ENCODE peak calls at places on chromosomes 1 and 21, in seven cellular contexts. R is heart left ventricle, V is endothelial cell of umbilical vein, W is uterus, X is A549, G is suprapubic skin, L is ovary. S is an unnamed sample.

GRCh38 chr1:184624051-184624450 is 130.6 kb downstream of the EDEM3 start:
- DNase-seq in V (no peak), L (no peak), X (peak; percentile 32), G (no peak), R (no peak), W (no peak), S (no peak)

GRCh38 chr1:50080904-50081586 is 27.7 kb upstream of the ELAVL4 start:
- DNase-seq in V (no peak), G (no peak), X (peak; percentile 6), R (no peak), W (no peak), L (no peak), S (no peak)

GRCh38 chr1:218874313-218874712 is 299.4 kb upstream of the LYPLAL1 start:
- DNase-seq in W (no peak), X (peak; percentile 68), L (no peak), V (peak; percentile 90), G (no peak), R (no peak), S (no peak)

GRCh38 chr1:87399264-87399663 is 70.6 kb downstream of the LMO4 start:
- DNase-seq in L (no peak), W (no peak), G (no peak), X (no peak), V (no peak), R (no peak), S (no peak)

GRCh38 chr1:172662464-172663109 is 3.7 kb downstream of the FASLG start:
- DNase-seq in W (no peak), X (no peak), V (peak; percentile 11), G (no peak), R (no peak), L (no peak), S (peak; percentile 39)

GRCh38 chr1:32773018-32773763 is 44.0 kb downstream of the YARS1 start:
- DNase-seq in V (peak; percentile 66), X (peak; percentile 82), R (peak; percentile 85), W (peak; percentile 82), L (peak; percentile 87), G (peak; percentile 63), S (peak; percentile 61)

GRCh38 chr21:45950740-45951515 is 30.6 kb upstream of the COL6A1 start:
- DNase-seq in G (peak; percentile 77), R (peak; percentile 77), V (peak; percentile 12), L (peak; percentile 81), X (no peak), W (peak; percentile 86), S (peak; percentile 44)

GRCh38 chr1:243693764-243694163 is 156.3 kb downstream of the AKT3 start:
- DNase-seq in L (no peak), G (no peak), R (no peak), V (no peak), W (no peak), X (no peak), S (no peak)

GRCh38 chr1:193549067-193549466 is 362.7 kb upstream of the B3GALT2 start:
- DNase-seq in X (no peak), R (no peak), V (no peak), G (no peak), W (no peak), L (no peak), S (no peak)

GRCh38 chr1:73943270-73943669 is 254.7 kb downstream of the LRRIQ3 start:
- DNase-seq in G (no peak), W (no peak), L (no peak), R (no peak), X (no peak), V (no peak), S (no peak)

GRCh38 chr1:58968360-58968952 is 184.6 kb upstream of the JUN start:
- DNase-seq in L (peak; percentile 76), X (no peak), W (peak; percentile 90), R (peak; percentile 87), G (peak; percentile 79), V (peak; percentile 75), S (peak; percentile 82)

GRCh38 chr1:234277161-234277868 is 95.9 kb upstream of the COA6 start:
- DNase-seq in R (no peak), W (no peak), L (no peak), G (no peak), X (no peak), V (no peak), S (no peak)

GRCh38 chr1:57848406-57848805 is 424.5 kb upstream of the DAB1 start:
- DNase-seq in V (no peak), G (no peak), X (no peak), L (no peak), W (no peak), R (no peak), S (no peak)

GRCh38 chr21:39456665-39457064 is 4.9 kb downstream of the SH3BGR start:
- DNase-seq in X (no peak), L (no peak), W (no peak), R (no peak), V (no peak), G (no peak), S (no peak)

GRCh38 chr1:213876531-213876930 is 111.2 kb upstream of the PROX1 start:
- DNase-seq in V (no peak), X (no peak), L (no peak), W (no peak), G (no peak), R (no peak), S (no peak)

GRCh38 chr1:150268706-150269403 is at the start of gene APH1A:
- DNase-seq in L (peak; percentile 94), X (peak; percentile 97), V (peak; percentile 95), G (peak; percentile 99), R (peak; percentile 99), W (peak; percentile 96), S (peak; percentile 97)
- TF ChIP-seq POLR2A in L (no peak), X (no peak), V (peak; percentile 26), G (no peak), R (no peak), W (peak; percentile 71), S (peak; percentile 76)

DNA sequence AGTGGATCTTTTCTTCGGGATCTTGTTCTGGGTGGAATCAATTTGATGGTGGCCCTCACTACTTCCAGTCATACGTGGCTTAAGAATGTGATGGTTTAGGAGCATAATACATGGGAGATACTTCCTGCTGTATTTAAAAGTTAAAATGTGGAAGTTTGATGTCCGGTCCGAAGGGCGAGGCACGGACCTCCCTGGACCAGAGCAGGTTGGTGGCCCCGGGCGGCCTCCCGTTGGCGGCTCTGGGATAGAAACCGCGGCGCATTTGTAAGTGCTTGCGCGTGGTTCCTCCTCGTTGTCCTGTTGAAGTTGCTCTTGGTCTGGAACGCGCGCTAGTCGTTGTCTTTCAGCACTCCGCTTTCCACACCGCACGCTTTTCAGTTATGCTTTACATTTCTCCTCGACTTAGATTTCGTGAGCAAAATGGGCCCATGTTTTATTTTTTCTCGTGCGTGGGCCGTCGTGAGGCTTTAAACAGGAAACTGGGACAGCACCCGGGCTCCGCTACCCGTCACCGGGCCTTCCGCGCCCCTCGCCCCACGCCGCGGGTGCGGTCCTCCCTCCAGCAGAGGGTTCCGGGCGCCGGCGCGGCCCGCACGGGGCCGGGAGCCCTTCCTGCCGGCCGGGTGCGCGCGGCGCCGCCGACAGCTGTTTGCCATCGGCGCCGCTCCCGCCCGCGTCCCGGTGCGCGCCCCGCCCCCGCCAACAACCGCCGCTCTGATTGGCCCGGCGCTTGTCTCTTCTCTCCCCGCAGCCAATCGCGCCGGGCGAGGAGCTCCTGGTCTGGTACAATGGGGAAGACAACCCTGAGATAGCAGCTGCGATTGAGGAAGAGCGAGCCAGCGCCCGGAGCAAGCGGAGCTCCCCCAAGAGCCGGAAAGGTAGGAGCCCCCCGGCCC is 48.9 kb downstream of the PRDM2 start:
- DNase-seq in G (peak; percentile 98), V (peak; percentile 96), X (peak; percentile 92), W (peak; percentile 97), L (peak; percentile 97), R (peak; percentile 99), S (peak; percentile 98)
- TF ChIP-seq CTCF in G (no peak), V (no peak), X (peak; percentile 24), W (peak; percentile 19), L (no peak), R (peak; percentile 13), S (peak; percentile 12)

GRCh38 chr1:56658254-56658653 is 13.1 kb downstream of the PRKAA2 start:
- DNase-seq in X (no peak), L (no peak), G (no peak), W (no peak), R (no peak), V (no peak), S (no peak)

GRCh38 chr1:56666112-56666608 is 21.0 kb downstream of the PRKAA2 start:
- DNase-seq in R (no peak), V (no peak), G (no peak), L (no peak), X (no peak), W (no peak), S (no peak)

DNA sequence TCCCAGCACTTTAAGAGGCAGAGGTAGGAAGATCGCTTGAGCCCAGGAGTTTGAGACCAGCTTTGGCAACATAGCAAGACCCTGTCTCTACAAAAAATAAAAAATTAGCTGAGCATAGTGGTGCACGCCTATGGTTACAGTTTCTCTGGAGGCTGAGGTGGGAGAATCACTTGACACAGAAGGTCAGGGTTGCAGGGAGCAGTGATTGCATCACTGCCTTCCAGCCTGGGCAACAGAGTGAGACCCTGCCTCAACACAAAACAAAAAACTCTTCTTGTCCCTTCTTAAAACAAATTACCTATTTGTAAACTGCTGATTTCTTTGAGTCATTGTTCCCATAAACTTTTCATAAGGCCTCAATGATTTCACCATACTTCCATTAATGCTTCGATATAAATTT is 18.7 kb downstream of the PRKAA2 start:
- DNase-seq in W (no peak), V (no peak), R (no peak), X (no peak), G (no peak), L (no peak), S (no peak)
- TF ChIP-seq POLR2A in W (no peak), V (no peak), R (no peak), X (no peak), G (no peak), L (no peak), S (no peak)

GRCh38 chr1:111446967-111447892 is 1.8 kb downstream of the WDR77 start:
- DNase-seq in L (no peak), W (no peak), V (no peak), G (no peak), R (no peak), X (no peak), S (no peak)

GRCh38 chr1:111444031-111444430 is 5.0 kb downstream of the WDR77 start:
- DNase-seq in W (no peak), G (no peak), V (no peak), R (no peak), L (no peak), X (no peak), S (no peak)

GRCh38 chr1:111441573-111442192 is 7.4 kb downstream of the WDR77 start:
- DNase-seq in L (no peak), W (no peak), R (no peak), X (peak; percentile 32), G (no peak), V (peak; percentile 29), S (no peak)

GRCh38 chr1:111439461-111440351 is 9.3 kb downstream of the WDR77 start:
- DNase-seq in W (no peak), V (no peak), L (no peak), X (no peak), G (no peak), R (no peak), S (no peak)

GRCh38 chr1:111442457-111442856 is 6.6 kb downstream of the WDR77 start:
- DNase-seq in W (no peak), V (no peak), L (no peak), R (no peak), G (no peak), X (no peak), S (no peak)
- TF ChIP-seq CTCF in W (no peak), V (no peak), L (no peak), R (no peak), G (no peak), X (no peak), S (no peak)

S was measured in gastrocnemius medialis.